ENCODE peak calls at places on chromosomes 2 and 18, in seven cellular contexts. One of them, this sample, is unnamed.

GRCh38 chr2:263774-264492 is at the start of gene SH3YL1:
- DNase-seq in breast epithelium: peak
- DNase-seq in cardiac muscle cell: peak
- DNase-seq in Peyer's patch: peak
- DNase-seq in ovary: peak
- DNase-seq in left ventricle myocardium inferior: no peak
- DNase-seq in right atrium auricular region: no peak
- DNase-seq in this sample: peak

GRCh38 chr2:207869784-207870778 is 100.4 kb upstream of the FZD5 start:
- DNase-seq in breast epithelium: no peak
- DNase-seq in cardiac muscle cell: no peak
- DNase-seq in Peyer's patch: no peak
- DNase-seq in ovary: no peak
- DNase-seq in left ventricle myocardium inferior: no peak
- DNase-seq in right atrium auricular region: no peak
- DNase-seq in this sample: no peak

GRCh38 chr18:62198259-62198658 is 11.2 kb downstream of the RELCH start:
- DNase-seq in breast epithelium: no peak
- DNase-seq in cardiac muscle cell: no peak
- DNase-seq in Peyer's patch: no peak
- DNase-seq in ovary: no peak
- DNase-seq in left ventricle myocardium inferior: no peak
- DNase-seq in right atrium auricular region: no peak
- DNase-seq in this sample: no peak

GRCh38 chr2:38187416-38188127 is 111.6 kb upstream of the CYP1B1 start:
- DNase-seq in breast epithelium: peak
- DNase-seq in cardiac muscle cell: no peak
- DNase-seq in Peyer's patch: peak
- DNase-seq in ovary: peak
- DNase-seq in left ventricle myocardium inferior: peak
- DNase-seq in right atrium auricular region: peak
- DNase-seq in this sample: no peak

GRCh38 chr2:26558271-26559043 is 80.5 kb upstream of the OTOF start:
- DNase-seq in breast epithelium: no peak
- DNase-seq in cardiac muscle cell: no peak
- DNase-seq in Peyer's patch: no peak
- DNase-seq in ovary: no peak
- DNase-seq in left ventricle myocardium inferior: no peak
- DNase-seq in right atrium auricular region: no peak
- DNase-seq in this sample: no peak

GRCh38 chr2:233764264-233764663 is 4.2 kb downstream of the UGT1A1 start:
- DNase-seq in breast epithelium: no peak
- DNase-seq in cardiac muscle cell: no peak
- DNase-seq in Peyer's patch: no peak
- DNase-seq in ovary: no peak
- DNase-seq in left ventricle myocardium inferior: no peak
- DNase-seq in right atrium auricular region: no peak
- DNase-seq in this sample: no peak

GRCh38 chr2:100365434-100365833 is 43.1 kb upstream of the LONRF2 start:
- DNase-seq in breast epithelium: peak
- DNase-seq in cardiac muscle cell: no peak
- DNase-seq in Peyer's patch: no peak
- DNase-seq in ovary: no peak
- DNase-seq in left ventricle myocardium inferior: no peak
- DNase-seq in right atrium auricular region: no peak
- DNase-seq in this sample: peak

GRCh38 chr2:96856776-96857673 is 791 bp downstream of the ANKRD39 start:
- DNase-seq in breast epithelium: no peak
- DNase-seq in cardiac muscle cell: peak
- DNase-seq in Peyer's patch: peak
- DNase-seq in ovary: no peak
- DNase-seq in left ventricle myocardium inferior: no peak
- DNase-seq in right atrium auricular region: no peak
- DNase-seq in this sample: no peak

GRCh38 chr2:119068154-119068725 is 90.3 kb downstream of the C1QL2 start:
- DNase-seq in breast epithelium: no peak
- DNase-seq in cardiac muscle cell: no peak
- DNase-seq in Peyer's patch: no peak
- DNase-seq in ovary: no peak
- DNase-seq in left ventricle myocardium inferior: no peak
- DNase-seq in right atrium auricular region: no peak
- DNase-seq in this sample: no peak

GRCh38 chr2:3284657-3285630 is 92.7 kb downstream of the EIPR1 start:
- DNase-seq in breast epithelium: no peak
- DNase-seq in cardiac muscle cell: no peak
- DNase-seq in Peyer's patch: no peak
- DNase-seq in ovary: no peak
- DNase-seq in left ventricle myocardium inferior: no peak
- DNase-seq in right atrium auricular region: no peak
- DNase-seq in this sample: no peak

GRCh38 chr2:136168605-136169210 is 50.8 kb upstream of the CXCR4 start:
- DNase-seq in breast epithelium: no peak
- DNase-seq in cardiac muscle cell: no peak
- DNase-seq in Peyer's patch: no peak
- DNase-seq in ovary: no peak
- DNase-seq in left ventricle myocardium inferior: no peak
- DNase-seq in right atrium auricular region: no peak
- DNase-seq in this sample: no peak

GRCh38 chr18:49177812-49178211 is 227.0 kb upstream of the SMAD7 start:
- DNase-seq in breast epithelium: no peak
- DNase-seq in cardiac muscle cell: no peak
- DNase-seq in Peyer's patch: no peak
- DNase-seq in ovary: no peak
- DNase-seq in left ventricle myocardium inferior: no peak
- DNase-seq in right atrium auricular region: no peak
- DNase-seq in this sample: no peak

DNA sequence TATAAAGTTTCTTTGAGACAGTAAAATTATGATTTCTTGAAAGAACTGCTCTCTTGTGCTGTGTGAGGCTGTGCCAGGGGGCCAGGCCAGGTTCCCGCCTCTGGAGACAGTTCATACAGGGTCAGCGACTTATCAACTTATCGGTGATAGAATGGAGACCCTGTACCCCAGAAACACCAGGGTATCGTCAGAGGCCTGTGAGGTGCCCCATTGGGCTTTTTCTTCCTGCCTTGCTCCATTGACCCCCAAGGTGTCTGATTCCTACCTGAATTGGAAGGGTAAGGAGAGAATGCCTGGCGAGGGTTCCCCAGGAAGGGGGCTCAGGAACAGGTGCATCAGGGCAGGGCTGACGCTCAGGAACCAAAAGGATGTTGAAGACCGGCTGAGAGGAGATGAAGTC is 4.3 kb downstream of the DLX1 start:
- DNase-seq in breast epithelium: no peak
- DNase-seq in cardiac muscle cell: no peak
- DNase-seq in Peyer's patch: no peak
- DNase-seq in ovary: no peak
- DNase-seq in left ventricle myocardium inferior: no peak
- DNase-seq in right atrium auricular region: no peak
- DNase-seq in this sample: no peak
- TF ChIP-seq CTCF in breast epithelium: no peak
- TF ChIP-seq CTCF in cardiac muscle cell: no peak
- TF ChIP-seq CTCF in Peyer's patch: no peak
- TF ChIP-seq CTCF in ovary: no peak
- TF ChIP-seq CTCF in left ventricle myocardium inferior: no peak
- TF ChIP-seq CTCF in right atrium auricular region: no peak
- TF ChIP-seq CTCF in this sample: no peak

GRCh38 chr2:44825702-44826101 is 115.8 kb upstream of the SIX3 start:
- DNase-seq in breast epithelium: no peak
- DNase-seq in cardiac muscle cell: no peak
- DNase-seq in Peyer's patch: no peak
- DNase-seq in ovary: no peak
- DNase-seq in left ventricle myocardium inferior: no peak
- DNase-seq in right atrium auricular region: no peak
- DNase-seq in this sample: no peak
- H3K27ac ChIP-seq in breast epithelium: no peak
- H3K27ac ChIP-seq in cardiac muscle cell: no peak
- H3K27ac ChIP-seq in Peyer's patch: no peak
- H3K27ac ChIP-seq in ovary: no peak
- H3K27ac ChIP-seq in left ventricle myocardium inferior: no peak
- H3K27ac ChIP-seq in right atrium auricular region: no peak
- H3K27ac ChIP-seq in this sample: no peak

GRCh38 chr2:71796174-71796592 is 342.8 kb downstream of the DYSF start:
- DNase-seq in breast epithelium: no peak
- DNase-seq in cardiac muscle cell: peak
- DNase-seq in Peyer's patch: no peak
- DNase-seq in ovary: no peak
- DNase-seq in left ventricle myocardium inferior: no peak
- DNase-seq in right atrium auricular region: no peak
- DNase-seq in this sample: peak
- TF ChIP-seq CTCF in breast epithelium: no peak
- TF ChIP-seq CTCF in cardiac muscle cell: no peak
- TF ChIP-seq CTCF in Peyer's patch: no peak
- TF ChIP-seq CTCF in ovary: no peak
- TF ChIP-seq CTCF in left ventricle myocardium inferior: no peak
- TF ChIP-seq CTCF in right atrium auricular region: no peak
- TF ChIP-seq CTCF in this sample: no peak

GRCh38 chr2:184556639-184557038 is 41.7 kb upstream of the ZNF804A start:
- DNase-seq in breast epithelium: no peak
- DNase-seq in cardiac muscle cell: no peak
- DNase-seq in Peyer's patch: no peak
- DNase-seq in ovary: no peak
- DNase-seq in left ventricle myocardium inferior: no peak
- DNase-seq in right atrium auricular region: no peak
- DNase-seq in this sample: no peak

GRCh38 chr2:184562532-184562931 is 35.8 kb upstream of the ZNF804A start:
- DNase-seq in breast epithelium: no peak
- DNase-seq in cardiac muscle cell: no peak
- DNase-seq in Peyer's patch: no peak
- DNase-seq in ovary: no peak
- DNase-seq in left ventricle myocardium inferior: no peak
- DNase-seq in right atrium auricular region: no peak
- DNase-seq in this sample: no peak

GRCh38 chr2:184558713-184559464 is 39.4 kb upstream of the ZNF804A start:
- DNase-seq in breast epithelium: no peak
- DNase-seq in cardiac muscle cell: no peak
- DNase-seq in Peyer's patch: no peak
- DNase-seq in ovary: no peak
- DNase-seq in left ventricle myocardium inferior: no peak
- DNase-seq in right atrium auricular region: no peak
- DNase-seq in this sample: no peak

GRCh38 chr2:184564092-184564491 is 34.2 kb upstream of the ZNF804A start:
- DNase-seq in breast epithelium: no peak
- DNase-seq in cardiac muscle cell: no peak
- DNase-seq in Peyer's patch: no peak
- DNase-seq in ovary: no peak
- DNase-seq in left ventricle myocardium inferior: no peak
- DNase-seq in right atrium auricular region: no peak
- DNase-seq in this sample: no peak

GRCh38 chr2:184560603-184561002 is 37.7 kb upstream of the ZNF804A start:
- DNase-seq in breast epithelium: no peak
- DNase-seq in cardiac muscle cell: no peak
- DNase-seq in Peyer's patch: no peak
- DNase-seq in ovary: no peak
- DNase-seq in left ventricle myocardium inferior: no peak
- DNase-seq in right atrium auricular region: no peak
- DNase-seq in this sample: no peak
- H3K27ac ChIP-seq in breast epithelium: no peak
- H3K27ac ChIP-seq in cardiac muscle cell: no peak
- H3K27ac ChIP-seq in Peyer's patch: no peak
- H3K27ac ChIP-seq in ovary: no peak
- H3K27ac ChIP-seq in left ventricle myocardium inferior: no peak
- H3K27ac ChIP-seq in right atrium auricular region: no peak
- H3K27ac ChIP-seq in this sample: no peak

GRCh38 chr2:165953306-165953654 is 296 bp downstream of the TTC21B start:
- DNase-seq in breast epithelium: no peak
- DNase-seq in cardiac muscle cell: no peak
- DNase-seq in Peyer's patch: no peak
- DNase-seq in ovary: no peak
- DNase-seq in left ventricle myocardium inferior: no peak
- DNase-seq in right atrium auricular region: peak
- DNase-seq in this sample: no peak

GRCh38 chr2:165952085-165952484 is 1.5 kb downstream of the TTC21B start:
- DNase-seq in breast epithelium: no peak
- DNase-seq in cardiac muscle cell: no peak
- DNase-seq in Peyer's patch: no peak
- DNase-seq in ovary: no peak
- DNase-seq in left ventricle myocardium inferior: no peak
- DNase-seq in right atrium auricular region: no peak
- DNase-seq in this sample: no peak

GRCh38 chr2:165957030-165957675 is 3.6 kb upstream of the TTC21B start:
- DNase-seq in breast epithelium: no peak
- DNase-seq in cardiac muscle cell: no peak
- DNase-seq in Peyer's patch: no peak
- DNase-seq in ovary: no peak
- DNase-seq in left ventricle myocardium inferior: no peak
- DNase-seq in right atrium auricular region: no peak
- DNase-seq in this sample: no peak

GRCh38 chr2:165952600-165953210 is 871 bp downstream of the TTC21B start:
- DNase-seq in breast epithelium: no peak
- DNase-seq in cardiac muscle cell: no peak
- DNase-seq in Peyer's patch: no peak
- DNase-seq in ovary: no peak
- DNase-seq in left ventricle myocardium inferior: no peak
- DNase-seq in right atrium auricular region: no peak
- DNase-seq in this sample: peak

GRCh38 chr2:165953655-165954606 is at the start of gene TTC21B:
- DNase-seq in breast epithelium: peak
- DNase-seq in cardiac muscle cell: peak
- DNase-seq in Peyer's patch: peak
- DNase-seq in ovary: peak
- DNase-seq in left ventricle myocardium inferior: peak
- DNase-seq in right atrium auricular region: peak
- DNase-seq in this sample: peak
- TF ChIP-seq CTCF in breast epithelium: peak
- TF ChIP-seq CTCF in cardiac muscle cell: peak
- TF ChIP-seq CTCF in Peyer's patch: peak
- TF ChIP-seq CTCF in ovary: peak
- TF ChIP-seq CTCF in left ventricle myocardium inferior: peak
- TF ChIP-seq CTCF in right atrium auricular region: peak
- TF ChIP-seq CTCF in this sample: peak

DNA sequence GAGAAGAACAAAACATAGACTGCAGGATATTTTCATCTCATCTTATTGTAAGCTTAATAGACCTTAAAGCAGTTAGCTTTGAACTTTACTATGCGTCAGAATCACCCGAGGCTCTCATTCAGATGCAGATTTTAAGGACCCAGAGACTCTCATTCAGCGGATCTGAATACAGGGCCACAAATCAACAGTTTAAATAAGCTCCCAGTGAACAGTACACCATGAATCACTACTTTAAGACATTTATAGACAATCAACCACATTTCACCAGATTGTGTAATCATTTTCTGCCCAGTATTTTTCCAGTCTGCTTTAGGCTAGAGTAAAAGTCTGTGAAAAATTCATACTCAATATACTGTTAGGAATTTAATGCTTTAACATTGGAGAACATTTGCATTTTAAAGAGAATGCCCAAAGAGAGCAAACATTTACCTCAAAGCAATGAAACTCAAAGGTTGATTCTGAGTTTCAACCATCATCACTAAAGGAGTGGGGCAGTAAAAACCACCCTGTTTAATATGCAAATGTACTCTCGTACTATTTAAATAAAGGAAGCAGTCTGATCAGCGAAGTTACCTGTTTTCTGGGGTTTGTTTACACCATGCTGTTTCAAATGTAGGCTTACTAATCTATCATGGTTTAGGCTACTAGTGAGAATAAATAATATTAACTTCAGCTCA is 11.0 kb upstream of the ALPK2 start:
- DNase-seq in breast epithelium: no peak
- DNase-seq in cardiac muscle cell: no peak
- DNase-seq in Peyer's patch: no peak
- DNase-seq in ovary: no peak
- DNase-seq in left ventricle myocardium inferior: no peak
- DNase-seq in right atrium auricular region: no peak
- DNase-seq in this sample: peak
- H3K27ac ChIP-seq in breast epithelium: no peak
- H3K27ac ChIP-seq in cardiac muscle cell: peak
- H3K27ac ChIP-seq in Peyer's patch: no peak
- H3K27ac ChIP-seq in ovary: no peak
- H3K27ac ChIP-seq in left ventricle myocardium inferior: no peak
- H3K27ac ChIP-seq in right atrium auricular region: no peak
- H3K27ac ChIP-seq in this sample: peak

This sample was measured in RWPE1.